ENCODE peak calls at places on chromosomes 13 and 19, in eight cellular contexts. Y, F, P, K, J, T, S and L are unnamed samples.

GRCh38 chr19:35816262-35816661 is 3.6 kb upstream of the PRODH2 start:
- DNase-seq in Y (no peak), F (no peak), P (no peak), K (no peak), J (no peak), T (no peak), S (no peak), L (peak; percentile 17)

GRCh38 chr19:18340237-18340989 is at the start of gene PGPEP1:
- DNase-seq in Y (peak; percentile 37), F (peak; percentile 49), P (no peak), K (no peak), J (peak; percentile 37), T (peak; percentile 42), S (peak; percentile 68), L (no peak)

GRCh38 chr19:58209577-58209976 is 19.1 kb upstream of the ZNF544 start:
- DNase-seq in Y (no peak), F (no peak), P (no peak), K (no peak), J (no peak), T (no peak), S (no peak), L (no peak)

GRCh38 chr19:47523473-47523872 is 8.6 kb upstream of the NAPA start:
- DNase-seq in Y (no peak), F (no peak), P (no peak), K (no peak), J (no peak), T (no peak), S (no peak), L (no peak)

GRCh38 chr19:45443462-45444317 is 20.0 kb upstream of the ERCC1 start:
- DNase-seq in Y (peak; percentile 84), F (peak; percentile 20), P (peak; percentile 90), K (peak; percentile 83), J (peak; percentile 50), T (no peak), S (peak; percentile 97), L (no peak)

GRCh38 chr13:47499358-47500150 is 501.5 kb downstream of the SUCLA2 start:
- DNase-seq in Y (peak; percentile 88), F (no peak), P (peak; percentile 57), K (no peak), J (no peak), T (no peak), S (peak; percentile 82), L (no peak)

GRCh38 chr19:42436006-42436405 is 6.7 kb downstream of the CXCL17 start:
- DNase-seq in Y (no peak), F (no peak), P (no peak), K (no peak), J (no peak), T (no peak), S (peak; percentile 32), L (no peak)

GRCh38 chr19:48751835-48752510 is 468 bp downstream of the FUT1 start:
- DNase-seq in Y (no peak), F (no peak), P (no peak), K (no peak), J (no peak), T (no peak), S (no peak), L (no peak)

GRCh38 chr19:46623915-46624502 is 880 bp downstream of the PTGIR start:
- DNase-seq in Y (no peak), F (no peak), P (no peak), K (no peak), J (no peak), T (no peak), S (no peak), L (no peak)

GRCh38 chr13:65677906-65678305 is 1552.2 kb downstream of the PCDH9 start:
- DNase-seq in Y (peak; percentile 20), F (no peak), P (no peak), K (no peak), J (no peak), T (no peak), S (peak; percentile 4), L (no peak)

GRCh38 chr13:73421310-73421912 is 362.6 kb downstream of the KLF5 start:
- DNase-seq in Y (peak; percentile 95), F (no peak), P (peak; percentile 6), K (no peak), J (no peak), T (no peak), S (no peak), L (no peak)

GRCh38 chr13:113933901-113934300 is 40.0 kb downstream of the C13orf46 start:
- DNase-seq in Y (no peak), F (no peak), P (no peak), K (no peak), J (no peak), T (no peak), S (no peak), L (no peak)

GRCh38 chr13:114315074-114315785 is 927 bp downstream of the CHAMP1 start:
- DNase-seq in Y (no peak), F (no peak), P (no peak), K (no peak), J (no peak), T (no peak), S (no peak), L (no peak)

GRCh38 chr19:19606021-19606420 is 12.5 kb downstream of the PBX4 start:
- DNase-seq in Y (no peak), F (no peak), P (peak; percentile 82), K (no peak), J (peak; percentile 79), T (no peak), S (no peak), L (no peak)

GRCh38 chr19:3193256-3194062 is 7.7 kb downstream of the NCLN start:
- DNase-seq in Y (no peak), F (no peak), P (no peak), K (no peak), J (no peak), T (no peak), S (no peak), L (no peak)

GRCh38 chr19:15114153-15114540 is 6.9 kb downstream of the SYDE1 start:
- DNase-seq in Y (no peak), F (no peak), P (no peak), K (no peak), J (no peak), T (no peak), S (peak; percentile 67), L (no peak)

GRCh38 chr13:50222569-50223332 is 207.5 kb downstream of the KCNRG start:
- DNase-seq in Y (no peak), F (no peak), P (peak; percentile 27), K (no peak), J (no peak), T (no peak), S (peak; percentile 59), L (no peak)

GRCh38 chr13:113489171-113489548 is 1.4 kb downstream of the DCUN1D2 start:
- DNase-seq in Y (no peak), F (no peak), P (no peak), K (no peak), J (no peak), T (no peak), S (no peak), L (no peak)

GRCh38 chr19:280541-281007 is 10.6 kb downstream of the PLPP2 start:
- DNase-seq in Y (no peak), F (no peak), P (no peak), K (no peak), J (no peak), T (no peak), S (no peak), L (no peak)

GRCh38 chr19:49749055-49749716 is 13.9 kb downstream of the TSKS start:
- DNase-seq in Y (no peak), F (no peak), P (no peak), K (no peak), J (no peak), T (no peak), S (peak; percentile 39), L (peak; percentile 52)

GRCh38 chr19:49851456-49852259 is 699 bp downstream of the PTOV1 start:
- DNase-seq in Y (no peak), F (no peak), P (no peak), K (peak; percentile 59), J (no peak), T (no peak), S (no peak), L (no peak)

GRCh38 chr19:5719274-5719960 is 529 bp downstream of the LONP1 start:
- DNase-seq in Y (no peak), F (no peak), P (no peak), K (no peak), J (no peak), T (no peak), S (peak; percentile 39), L (no peak)

GRCh38 chr19:18385675-18386542 is at the start of gene GDF15:
- DNase-seq in Y (peak; percentile 89), F (no peak), P (peak; percentile 67), K (no peak), J (no peak), T (no peak), S (peak; percentile 80), L (no peak)

GRCh38 chr19:10142701-10143375 is 23.1 kb upstream of the EIF3G start:
- DNase-seq in Y (no peak), F (peak; percentile 20), P (no peak), K (no peak), J (peak; percentile 58), T (no peak), S (no peak), L (no peak)

GRCh38 chr19:44664976-44665375 is 6.3 kb upstream of the CEACAM19 start:
- DNase-seq in Y (no peak), F (no peak), P (no peak), K (no peak), J (no peak), T (no peak), S (no peak), L (no peak)

GRCh38 chr13:42876270-42876714 is 94.9 kb downstream of the FAM216B start:
- DNase-seq in Y (no peak), F (no peak), P (no peak), K (no peak), J (no peak), T (no peak), S (no peak), L (peak; percentile 75)

GRCh38 chr13:78420814-78421213 is 182.5 kb downstream of the POU4F1 start:
- DNase-seq in Y (no peak), F (no peak), P (no peak), K (no peak), J (no peak), T (no peak), S (no peak), L (no peak)

GRCh38 chr13:93762703-93763102 is 536.1 kb downstream of the GPC6 start:
- DNase-seq in Y (no peak), F (no peak), P (no peak), K (no peak), J (no peak), T (no peak), S (no peak), L (no peak)

GRCh38 chr13:108926848-108927247 is 297.4 kb downstream of the MYO16 start:
- DNase-seq in Y (no peak), F (no peak), P (no peak), K (no peak), J (no peak), T (no peak), S (no peak), L (no peak)

GRCh38 chr13:39840201-39840600 is 184.7 kb downstream of the COG6 start:
- DNase-seq in Y (peak; percentile 48), F (no peak), P (peak; percentile 52), K (no peak), J (no peak), T (no peak), S (no peak), L (no peak)

GRCh38 chr13:27504541-27504940 is 54.2 kb upstream of the MTIF3 start:
- DNase-seq in Y (no peak), F (no peak), P (no peak), K (no peak), J (no peak), T (no peak), S (no peak), L (no peak)

GRCh38 chr19:531753-532571 is at the start of gene CDC34:
- DNase-seq in Y (no peak), F (no peak), P (no peak), K (no peak), J (no peak), T (no peak), S (no peak), L (no peak)

GRCh38 chr13:30172593-30173300 is 134.6 kb downstream of the KATNAL1 start:
- DNase-seq in Y (no peak), F (no peak), P (no peak), K (no peak), J (no peak), T (no peak), S (peak; percentile 42), L (no peak)

GRCh38 chr13:75365724-75366173 is 116.2 kb downstream of the TBC1D4 start:
- DNase-seq in Y (peak; percentile 99), F (no peak), P (peak; percentile 97), K (no peak), J (no peak), T (no peak), S (peak; percentile 89), L (no peak)